ENCODE peak calls at places on chromosomes 11 and 22, in eight cellular contexts. Q is B cell, W is GM20000, S is ovary, V is RWPE1, Y is NCI-H146, O is RPMI7951, F is astrocyte of the spinal cord. T is an unnamed sample.

GRCh38 chr11:34413263-34413662 is 25.5 kb upstream of the CAT start:
- DNase-seq in Q (no peak), F (no peak), Y (no peak), O (no peak), S (no peak), W (no peak), V (no peak), T (no peak)

GRCh38 chr11:115390441-115390840 is 113.8 kb downstream of the CADM1 start:
- DNase-seq in Q (no peak), V (no peak), Y (no peak), O (no peak), S (no peak), W (peak; percentile 2), F (no peak), T (no peak)

GRCh38 chr11:70805971-70806370 is 407.6 kb downstream of the CTTN start:
- DNase-seq in V (no peak), Y (no peak), F (no peak), O (no peak), W (no peak), S (no peak), Q (no peak), T (no peak)

GRCh38 chr22:21734540-21735197 is 925 bp downstream of the YPEL1 start:
- DNase-seq in Y (peak; percentile 23), V (no peak), S (no peak), W (no peak), Q (peak; percentile 35), O (no peak), F (no peak), T (no peak)

GRCh38 chr11:35257287-35257686 is 118.3 kb downstream of the CD44 start:
- DNase-seq in V (no peak), O (no peak), W (peak; percentile 72), Y (no peak), S (no peak), F (no peak), Q (peak; percentile 53), T (no peak)

GRCh38 chr11:70145025-70145529 is 58.0 kb upstream of the FADD start:
- DNase-seq in F (no peak), Q (no peak), Y (no peak), W (no peak), V (no peak), O (no peak), S (no peak), T (no peak)

GRCh38 chr11:73716153-73717056 is 44.5 kb downstream of the RAB6A start:
- DNase-seq in W (no peak), F (no peak), Y (no peak), Q (peak; percentile 11), V (no peak), O (no peak), S (no peak), T (no peak)

GRCh38 chr22:50701428-50702154 is 29.0 kb downstream of the SHANK3 start:
- DNase-seq in O (no peak), S (no peak), Y (no peak), W (no peak), V (no peak), Q (no peak), F (no peak), T (no peak)

GRCh38 chr11:122089111-122089510 is 26.9 kb downstream of the BLID start:
- DNase-seq in F (peak; percentile 34), Q (no peak), V (no peak), Y (no peak), W (no peak), O (no peak), S (no peak), T (peak; percentile 54)

GRCh38 chr11:58024601-58025091 is 965 bp downstream of the OR9Q1 start:
- DNase-seq in S (peak; percentile 50), W (no peak), F (peak; percentile 52), V (no peak), Q (no peak), Y (no peak), O (peak; percentile 96), T (peak; percentile 44)

GRCh38 chr11:120929090-120929489 is 94.8 kb upstream of the TBCEL start:
- DNase-seq in Y (no peak), W (no peak), O (peak; percentile 24), V (no peak), S (no peak), Q (no peak), F (no peak), T (no peak)

GRCh38 chr22:43151251-43152000 is at the start of gene TSPO:
- DNase-seq in O (peak; percentile 58), Q (peak; percentile 75), V (peak; percentile 46), S (peak; percentile 82), W (peak; percentile 88), Y (peak; percentile 23), F (peak; percentile 37), T (peak; percentile 52)

GRCh38 chr11:126387856-126388255 is 32.4 kb downstream of the ST3GAL4 start:
- DNase-seq in Q (no peak), V (no peak), O (no peak), Y (no peak), S (no peak), F (no peak), W (no peak), T (no peak)

GRCh38 chr22:43395296-43395695 is 16.5 kb upstream of the MPPED1 start:
- DNase-seq in V (no peak), O (no peak), S (no peak), Q (no peak), F (no peak), W (no peak), Y (no peak), T (no peak)

GRCh38 chr22:20155330-20156041 is 4.6 kb upstream of the CCDC188 start:
- DNase-seq in V (no peak), S (no peak), Q (no peak), F (peak; percentile 59), O (peak; percentile 88), W (no peak), Y (peak; percentile 94), T (no peak)

GRCh38 chr22:21779444-21779843 is 43.9 kb upstream of the YPEL1 start:
- DNase-seq in F (no peak), Y (no peak), Q (no peak), V (no peak), O (peak; percentile 5), S (no peak), W (no peak), T (no peak)